ENCODE peak calls at places on chromosomes 2 and 18, in four cellular contexts. K is foreskin fibroblast, J is BJ, P is IMR-90. T is an unnamed sample.

GRCh38 chr2:102030855-102031527 is 39.2 kb downstream of the IL1R2 start:
- DNase-seq in K (no peak), J (no peak), P (no peak), T (no peak)

GRCh38 chr2:120771556-120772208 is 36.0 kb downstream of the GLI2 start:
- DNase-seq in K (peak), J (peak), P (peak), T (no peak)

GRCh38 chr18:54480616-54481015 is 110.4 kb upstream of the DYNAP start:
- DNase-seq in K (no peak), J (no peak), P (no peak), T (no peak)

GRCh38 chr2:17056236-17056635 is 390.6 kb upstream of the CYRIA start:
- DNase-seq in K (no peak), J (no peak), P (no peak), T (no peak)

GRCh38 chr2:44549856-44550255 is 188.1 kb downstream of the CAMKMT start:
- DNase-seq in K (peak), J (no peak), P (no peak), T (peak)

GRCh38 chr2:182384860-182385259 is 42.0 kb downstream of the PDE1A start:
- DNase-seq in K (no peak), J (no peak), P (no peak), T (no peak)

GRCh38 chr2:209773377-209773776 is 1.7 kb downstream of the UNC80 start:
- DNase-seq in K (no peak), J (no peak), P (no peak), T (no peak)

GRCh38 chr2:191811807-191812602 is 34.9 kb downstream of the CAVIN2 start:
- DNase-seq in K (peak), J (peak), P (peak), T (peak)

GRCh38 chr2:231926180-231926741 is at the start of gene NPPC:
- DNase-seq in K (peak), J (no peak), P (peak), T (peak)

GRCh38 chr18:76466410-76466991 is 28.5 kb downstream of the ZNF516 start:
- DNase-seq in K (no peak), J (no peak), P (no peak), T (no peak)

GRCh38 chr2:26471766-26472706 is 5.9 kb downstream of the OTOF start:
- DNase-seq in K (no peak), J (no peak), P (no peak), T (no peak)
- TF ChIP-seq CTCF in K (no peak), J (no peak), P (no peak), T (no peak)

DNA sequence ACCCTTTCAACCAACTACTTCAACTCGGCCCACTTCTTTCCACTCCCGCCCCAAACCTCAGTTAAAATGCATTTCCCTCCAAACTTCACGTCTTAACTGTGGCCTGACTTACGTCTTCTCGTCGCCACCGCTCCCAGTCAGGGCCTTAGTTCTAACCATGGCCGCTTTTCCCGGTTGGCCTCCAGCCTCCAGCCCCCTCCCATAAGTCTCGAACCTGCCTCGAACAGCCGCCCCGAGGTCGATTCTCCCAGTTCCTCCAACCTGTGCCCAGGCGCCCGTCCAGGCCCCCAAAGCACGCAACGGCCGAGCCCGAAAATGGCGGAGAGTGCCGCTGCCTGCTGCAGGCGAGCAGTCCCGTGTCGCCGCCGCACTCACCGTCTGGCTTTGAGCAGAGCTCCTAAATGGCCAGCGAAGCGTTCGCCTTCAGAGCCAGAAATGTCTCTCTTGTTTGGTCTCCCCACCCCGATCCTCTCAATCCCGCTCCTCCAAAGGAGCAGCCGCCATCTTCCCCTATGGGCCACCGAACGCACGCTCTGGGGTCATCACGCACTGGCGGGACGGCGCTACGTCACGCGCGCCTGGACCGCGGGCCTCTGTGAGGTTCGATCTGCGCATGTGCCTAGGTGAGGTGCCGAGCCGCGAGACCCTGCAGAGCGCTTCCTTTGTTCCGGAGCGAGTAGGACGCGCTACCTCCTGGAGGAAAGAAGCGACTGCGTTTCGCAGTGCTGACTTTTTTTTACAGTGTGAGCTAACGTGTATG is at the start of gene WDR33:
- DNase-seq in K (peak), J (peak), P (peak), T (peak)
- TF ChIP-seq CTCF in K (peak), J (peak), P (peak), T (peak)

GRCh38 chr2:205013586-205013985 is 468.3 kb downstream of the PARD3B start:
- DNase-seq in K (no peak), J (no peak), P (no peak), T (no peak)

GRCh38 chr2:205012961-205013360 is 467.7 kb downstream of the PARD3B start:
- DNase-seq in K (no peak), J (no peak), P (no peak), T (no peak)

GRCh38 chr2:205011031-205011430 is 465.8 kb downstream of the PARD3B start:
- DNase-seq in K (no peak), J (no peak), P (peak), T (no peak)
- TF ChIP-seq CTCF in K (no peak), J (no peak), P (no peak), T (no peak)

GRCh38 chr2:219946529-219946928 is 319.1 kb downstream of the SLC4A3 start:
- DNase-seq in K (no peak), J (no peak), P (no peak), T (no peak)
- TF ChIP-seq CTCF in K (no peak), J (no peak), P (no peak), T (no peak)

GRCh38 chr18:23053756-23054457 is 81.4 kb upstream of the CABLES1 start:
- DNase-seq in K (peak), J (no peak), P (peak), T (no peak)
- TF ChIP-seq CTCF in K (peak), J (peak), P (peak), T (no peak)

GRCh38 chr2:30232801-30233130 is 1.4 kb downstream of the LBH start:
- DNase-seq in K (no peak), J (no peak), P (no peak), T (no peak)

GRCh38 chr2:30234180-30234971 is 3.0 kb downstream of the LBH start:
- DNase-seq in K (peak), J (peak), P (peak), T (peak)

GRCh38 chr2:30232027-30232800 is 880 bp downstream of the LBH start:
- DNase-seq in K (peak), J (no peak), P (peak), T (no peak)

GRCh38 chr2:30231726-30232026 is 342 bp downstream of the LBH start:
- DNase-seq in K (no peak), J (no peak), P (no peak), T (no peak)

GRCh38 chr2:30233142-30233961 is 2.0 kb downstream of the LBH start:
- DNase-seq in K (no peak), J (no peak), P (no peak), T (peak)
- TF ChIP-seq CTCF in K (no peak), J (no peak), P (no peak), T (no peak)

GRCh38 chr2:79487371-79487770 is 25.5 kb upstream of the CTNNA2 start:
- DNase-seq in K (no peak), J (no peak), P (no peak), T (no peak)
- TF ChIP-seq CTCF in K (no peak), J (no peak), P (no peak), T (no peak)

GRCh38 chr2:19046986-19047780 is 311.2 kb downstream of the OSR1 start:
- DNase-seq in K (peak), J (no peak), P (peak), T (no peak)

GRCh38 chr2:19048593-19049264 is 309.7 kb downstream of the OSR1 start:
- DNase-seq in K (no peak), J (no peak), P (peak), T (peak)

GRCh38 chr2:19050354-19050753 is 308.1 kb downstream of the OSR1 start:
- DNase-seq in K (no peak), J (no peak), P (no peak), T (no peak)

DNA sequence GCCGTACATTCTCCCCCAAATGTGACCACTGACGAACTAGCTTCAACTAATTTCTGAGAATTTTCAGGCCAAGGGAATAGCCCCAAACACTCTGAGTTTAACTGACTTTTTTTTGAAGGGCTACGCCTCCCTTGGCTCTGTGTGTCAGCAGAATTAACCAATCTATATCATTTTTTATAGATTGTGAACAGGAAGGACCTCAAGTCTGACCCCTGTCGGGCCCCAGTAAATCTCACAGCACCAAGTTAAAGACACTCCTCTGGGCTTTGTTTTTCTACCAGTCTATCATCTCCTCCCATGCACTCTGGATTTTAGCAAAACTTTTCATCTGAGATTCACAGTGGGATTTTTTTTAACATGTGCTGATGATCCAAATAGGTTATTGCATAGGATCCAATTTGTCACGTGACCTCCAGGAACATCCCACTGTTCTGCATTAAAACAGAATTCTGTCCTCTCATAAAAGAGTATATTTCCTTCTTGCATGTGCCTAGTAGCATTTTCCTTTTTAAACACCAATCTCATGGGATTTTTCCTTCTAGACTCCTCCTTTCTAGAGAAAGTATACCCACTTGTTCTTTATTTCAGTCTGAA is 307.1 kb downstream of the OSR1 start:
- DNase-seq in K (no peak), J (no peak), P (no peak), T (no peak)
- TF ChIP-seq CTCF in K (no peak), J (no peak), P (no peak), T (no peak)

GRCh38 chr2:212892193-212892592 is 259.2 kb downstream of the IKZF2 start:
- DNase-seq in K (peak), J (no peak), P (peak), T (peak)
- TF ChIP-seq CTCF in K (peak), J (peak), P (peak), T (peak)